ENCODE peak calls at places on chromosomes 2 and 18, in seven cellular contexts. One of them, this sample, is unnamed.

GRCh38 chr18:69002233-69002632 is 204.4 kb downstream of the CCDC102B start:
- DNase-seq in stomach: no peak
- DNase-seq in mammary epithelial cell: no peak
- DNase-seq in HCT116: peak; percentile 1
- DNase-seq in testis: peak; percentile 63
- DNase-seq in lower lobe of right lung: no peak
- DNase-seq in CD8-positive, alpha-beta T cell: no peak
- DNase-seq in this sample: no peak

GRCh38 chr2:233990261-233990798 is 60.2 kb upstream of the SPP2 start:
- DNase-seq in mammary epithelial cell: peak; percentile 73
- DNase-seq in testis: no peak
- DNase-seq in HCT116: no peak
- DNase-seq in lower lobe of right lung: no peak
- DNase-seq in CD8-positive, alpha-beta T cell: peak; percentile 64
- DNase-seq in stomach: peak; percentile 46
- DNase-seq in this sample: no peak

GRCh38 chr2:238702276-238702675 is 145.6 kb upstream of the TWIST2 start:
- DNase-seq in lower lobe of right lung: no peak
- DNase-seq in CD8-positive, alpha-beta T cell: no peak
- DNase-seq in mammary epithelial cell: no peak
- DNase-seq in stomach: no peak
- DNase-seq in testis: no peak
- DNase-seq in HCT116: no peak
- DNase-seq in this sample: no peak

GRCh38 chr2:79612999-79613398 is 100.1 kb downstream of the CTNNA2 start:
- DNase-seq in HCT116: no peak
- DNase-seq in stomach: no peak
- DNase-seq in mammary epithelial cell: no peak
- DNase-seq in lower lobe of right lung: no peak
- DNase-seq in CD8-positive, alpha-beta T cell: no peak
- DNase-seq in testis: no peak
- DNase-seq in this sample: no peak

GRCh38 chr18:77055429-77056310 is 76.9 kb downstream of the MBP start:
- DNase-seq in HCT116: no peak
- DNase-seq in mammary epithelial cell: no peak
- DNase-seq in lower lobe of right lung: peak; percentile 76
- DNase-seq in stomach: peak; percentile 43
- DNase-seq in CD8-positive, alpha-beta T cell: no peak
- DNase-seq in testis: no peak
- DNase-seq in this sample: peak; percentile 91

GRCh38 chr2:25373269-25373981 is 31.7 kb upstream of the DNMT3A start:
- DNase-seq in HCT116: no peak
- DNase-seq in testis: no peak
- DNase-seq in mammary epithelial cell: peak; percentile 13
- DNase-seq in lower lobe of right lung: peak; percentile 68
- DNase-seq in CD8-positive, alpha-beta T cell: no peak
- DNase-seq in stomach: peak; percentile 93
- DNase-seq in this sample: peak; percentile 47

GRCh38 chr2:192190474-192190873 is 4.3 kb downstream of the TMEFF2 start:
- DNase-seq in HCT116: peak; percentile 10
- DNase-seq in testis: no peak
- DNase-seq in stomach: no peak
- DNase-seq in lower lobe of right lung: no peak
- DNase-seq in mammary epithelial cell: no peak
- DNase-seq in CD8-positive, alpha-beta T cell: no peak
- DNase-seq in this sample: no peak

GRCh38 chr2:99881901-99882591 is 260.3 kb downstream of the AFF3 start:
- DNase-seq in mammary epithelial cell: peak; percentile 36
- DNase-seq in testis: peak; percentile 49
- DNase-seq in lower lobe of right lung: no peak
- DNase-seq in stomach: no peak
- DNase-seq in CD8-positive, alpha-beta T cell: no peak
- DNase-seq in HCT116: no peak
- DNase-seq in this sample: peak; percentile 20

GRCh38 chr2:170271340-170271739 is 93.4 kb downstream of the MYO3B start:
- DNase-seq in mammary epithelial cell: no peak
- DNase-seq in testis: peak; percentile 55
- DNase-seq in stomach: no peak
- DNase-seq in HCT116: no peak
- DNase-seq in CD8-positive, alpha-beta T cell: no peak
- DNase-seq in lower lobe of right lung: no peak
- DNase-seq in this sample: no peak

GRCh38 chr18:4125246-4125938 is 329.7 kb downstream of the DLGAP1 start:
- DNase-seq in stomach: no peak
- DNase-seq in HCT116: no peak
- DNase-seq in CD8-positive, alpha-beta T cell: no peak
- DNase-seq in testis: no peak
- DNase-seq in lower lobe of right lung: no peak
- DNase-seq in mammary epithelial cell: no peak
- DNase-seq in this sample: no peak

GRCh38 chr18:24054130-24054529 is 39.6 kb downstream of the TTC39C start:
- DNase-seq in CD8-positive, alpha-beta T cell: no peak
- DNase-seq in mammary epithelial cell: peak; percentile 97
- DNase-seq in stomach: no peak
- DNase-seq in HCT116: no peak
- DNase-seq in lower lobe of right lung: no peak
- DNase-seq in testis: no peak
- DNase-seq in this sample: no peak

GRCh38 chr2:191935247-191935646 is 88.4 kb upstream of the CAVIN2 start:
- DNase-seq in HCT116: no peak
- DNase-seq in stomach: no peak
- DNase-seq in lower lobe of right lung: peak; percentile 56
- DNase-seq in testis: no peak
- DNase-seq in mammary epithelial cell: no peak
- DNase-seq in CD8-positive, alpha-beta T cell: no peak
- DNase-seq in this sample: no peak

GRCh38 chr2:25673170-25674002 is at the start of gene DTNB:
- DNase-seq in CD8-positive, alpha-beta T cell: peak; percentile 76
- DNase-seq in testis: peak; percentile 79
- DNase-seq in stomach: peak; percentile 86
- DNase-seq in mammary epithelial cell: peak; percentile 89
- DNase-seq in lower lobe of right lung: peak; percentile 86
- DNase-seq in HCT116: no peak
- DNase-seq in this sample: peak; percentile 95

GRCh38 chr2:225416616-225417367 is 17.3 kb downstream of the NYAP2 start:
- DNase-seq in CD8-positive, alpha-beta T cell: no peak
- DNase-seq in testis: no peak
- DNase-seq in mammary epithelial cell: no peak
- DNase-seq in HCT116: no peak
- DNase-seq in lower lobe of right lung: no peak
- DNase-seq in stomach: no peak
- DNase-seq in this sample: no peak

GRCh38 chr2:28172114-28172898 is 220.4 kb upstream of the FOSL2 start:
- DNase-seq in HCT116: no peak
- DNase-seq in stomach: no peak
- DNase-seq in lower lobe of right lung: no peak
- DNase-seq in mammary epithelial cell: peak; percentile 98
- DNase-seq in testis: no peak
- DNase-seq in CD8-positive, alpha-beta T cell: no peak
- DNase-seq in this sample: no peak

GRCh38 chr2:64609229-64609994 is 44.3 kb downstream of the SERTAD2 start:
- DNase-seq in stomach: peak; percentile 70
- DNase-seq in HCT116: no peak
- DNase-seq in CD8-positive, alpha-beta T cell: peak; percentile 57
- DNase-seq in lower lobe of right lung: peak; percentile 80
- DNase-seq in testis: peak; percentile 65
- DNase-seq in mammary epithelial cell: no peak
- DNase-seq in this sample: peak; percentile 64
- TF ChIP-seq CTCF in stomach: no peak
- TF ChIP-seq CTCF in HCT116: no peak
- TF ChIP-seq CTCF in CD8-positive, alpha-beta T cell: peak; percentile 23
- TF ChIP-seq CTCF in lower lobe of right lung: peak; percentile 23
- TF ChIP-seq CTCF in testis: peak; percentile 71
- TF ChIP-seq CTCF in mammary epithelial cell: no peak
- TF ChIP-seq CTCF in this sample: peak; percentile 31

GRCh38 chr2:105795575-105795934 is 50.8 kb downstream of the NCK2 start:
- DNase-seq in lower lobe of right lung: no peak
- DNase-seq in mammary epithelial cell: no peak
- DNase-seq in HCT116: no peak
- DNase-seq in stomach: no peak
- DNase-seq in CD8-positive, alpha-beta T cell: no peak
- DNase-seq in testis: no peak
- DNase-seq in this sample: no peak

GRCh38 chr2:105797298-105797819 is 52.6 kb downstream of the NCK2 start:
- DNase-seq in HCT116: no peak
- DNase-seq in mammary epithelial cell: peak; percentile 55
- DNase-seq in stomach: no peak
- DNase-seq in testis: no peak
- DNase-seq in CD8-positive, alpha-beta T cell: peak; percentile 42
- DNase-seq in lower lobe of right lung: no peak
- DNase-seq in this sample: no peak

GRCh38 chr2:105794926-105795574 is 50.3 kb downstream of the NCK2 start:
- DNase-seq in CD8-positive, alpha-beta T cell: no peak
- DNase-seq in stomach: no peak
- DNase-seq in lower lobe of right lung: no peak
- DNase-seq in HCT116: no peak
- DNase-seq in testis: no peak
- DNase-seq in mammary epithelial cell: no peak
- DNase-seq in this sample: no peak

GRCh38 chr2:105796791-105797190 is 52.1 kb downstream of the NCK2 start:
- DNase-seq in lower lobe of right lung: no peak
- DNase-seq in testis: no peak
- DNase-seq in mammary epithelial cell: peak; percentile 51
- DNase-seq in HCT116: no peak
- DNase-seq in CD8-positive, alpha-beta T cell: no peak
- DNase-seq in stomach: no peak
- DNase-seq in this sample: no peak

DNA sequence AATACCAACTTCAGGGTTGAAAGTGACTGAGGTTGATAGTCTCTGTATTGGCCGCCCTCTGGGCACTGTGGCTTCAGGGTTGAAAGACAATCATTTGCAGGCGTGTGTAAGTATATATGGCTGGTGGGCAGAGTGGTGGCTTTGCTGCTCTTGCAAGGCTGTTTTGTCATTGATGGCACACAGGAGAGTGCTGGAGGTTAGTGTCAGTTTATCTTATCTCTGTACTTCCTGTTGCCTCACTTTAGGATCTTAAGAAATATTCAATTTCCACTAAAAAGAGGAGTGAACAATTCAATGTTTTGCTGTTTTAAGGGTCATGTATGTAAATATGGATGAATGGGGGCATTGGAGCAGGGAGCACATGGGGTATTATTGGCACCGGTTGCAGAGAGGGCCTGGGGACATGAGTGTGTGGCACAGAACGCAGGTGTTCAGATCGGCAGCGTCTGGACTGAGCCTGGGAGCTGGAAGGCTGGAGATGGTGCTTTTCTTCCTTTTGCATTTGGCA is 51.5 kb downstream of the NCK2 start:
- DNase-seq in CD8-positive, alpha-beta T cell: peak; percentile 56
- DNase-seq in lower lobe of right lung: no peak
- DNase-seq in HCT116: no peak
- DNase-seq in mammary epithelial cell: no peak
- DNase-seq in stomach: no peak
- DNase-seq in testis: no peak
- DNase-seq in this sample: no peak
- H3K4me3 ChIP-seq in CD8-positive, alpha-beta T cell: peak overlapping the region; percentile 14
- H3K4me3 ChIP-seq in lower lobe of right lung: no peak overlapping the region
- H3K4me3 ChIP-seq in HCT116: no peak overlapping the region
- H3K4me3 ChIP-seq in mammary epithelial cell: no peak overlapping the region
- H3K4me3 ChIP-seq in stomach: no peak overlapping the region
- H3K4me3 ChIP-seq in testis: no peak overlapping the region
- H3K4me3 ChIP-seq in this sample: no peak overlapping the region

DNA sequence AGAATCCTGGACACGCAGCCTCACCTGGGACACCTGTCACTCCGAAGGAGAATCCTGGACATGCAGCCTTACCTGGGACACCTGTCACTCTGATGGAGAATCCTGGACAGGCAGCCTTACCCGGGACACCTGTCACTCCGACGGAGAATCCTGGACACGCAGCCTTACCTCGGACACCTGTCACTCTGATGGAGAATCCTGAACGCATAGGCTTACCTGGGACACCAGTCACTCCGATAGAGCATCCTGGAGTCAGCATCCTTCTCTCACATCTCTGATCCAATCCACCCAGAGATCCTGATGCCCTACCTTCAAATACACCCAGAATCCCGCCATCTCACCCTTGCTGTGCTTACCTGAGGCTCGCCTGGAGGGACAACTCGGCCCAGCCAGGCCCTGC is 154.9 kb downstream of the NDUFA10 start:
- DNase-seq in CD8-positive, alpha-beta T cell: no peak
- DNase-seq in HCT116: no peak
- DNase-seq in lower lobe of right lung: no peak
- DNase-seq in mammary epithelial cell: no peak
- DNase-seq in testis: no peak
- DNase-seq in stomach: no peak
- DNase-seq in this sample: no peak
- H3K9me3 ChIP-seq in CD8-positive, alpha-beta T cell: no peaks in the 10 kb centered on the region
- H3K9me3 ChIP-seq in HCT116: no peaks in the 10 kb centered on the region
- H3K9me3 ChIP-seq in lower lobe of right lung: no peaks in the 10 kb centered on the region
- H3K9me3 ChIP-seq in mammary epithelial cell: peaks cover 34% of the 10 kb centered on the region
- H3K9me3 ChIP-seq in testis: no peaks in the 10 kb centered on the region
- H3K9me3 ChIP-seq in stomach: no peaks in the 10 kb centered on the region
- H3K9me3 ChIP-seq in this sample: no peaks in the 10 kb centered on the region

GRCh38 chr2:13193075-13193474 is 476.3 kb downstream of the TRIB2 start:
- DNase-seq in lower lobe of right lung: no peak
- DNase-seq in HCT116: no peak
- DNase-seq in stomach: no peak
- DNase-seq in mammary epithelial cell: no peak
- DNase-seq in testis: peak; percentile 79
- DNase-seq in CD8-positive, alpha-beta T cell: no peak
- DNase-seq in this sample: no peak

GRCh38 chr2:13195270-13195669 is 478.5 kb downstream of the TRIB2 start:
- DNase-seq in CD8-positive, alpha-beta T cell: no peak
- DNase-seq in HCT116: no peak
- DNase-seq in testis: no peak
- DNase-seq in mammary epithelial cell: no peak
- DNase-seq in lower lobe of right lung: no peak
- DNase-seq in stomach: no peak
- DNase-seq in this sample: no peak

DNA sequence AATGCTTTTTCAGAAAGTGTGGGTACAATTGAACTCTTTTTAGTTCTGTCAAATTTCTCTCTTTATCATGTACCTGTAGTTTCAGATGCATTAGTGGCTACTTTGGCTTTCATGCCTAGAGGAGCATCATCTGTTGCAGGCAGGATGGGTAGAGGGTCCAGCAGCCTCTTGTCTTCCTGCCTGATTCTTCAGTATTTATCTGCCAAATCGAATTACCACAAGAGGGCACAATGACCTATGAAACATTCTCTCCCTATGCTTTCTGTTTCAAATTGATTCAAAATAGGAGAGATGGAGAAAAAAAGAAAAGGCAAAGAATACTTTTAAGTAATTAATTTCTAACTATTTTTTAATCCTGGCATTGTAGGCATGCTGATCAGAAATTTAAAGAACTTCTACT is 477.2 kb downstream of the TRIB2 start:
- DNase-seq in testis: no peak
- DNase-seq in HCT116: no peak
- DNase-seq in mammary epithelial cell: peak; percentile 5
- DNase-seq in stomach: no peak
- DNase-seq in CD8-positive, alpha-beta T cell: no peak
- DNase-seq in lower lobe of right lung: no peak
- DNase-seq in this sample: no peak
- TF ChIP-seq CTCF in testis: no peak
- TF ChIP-seq CTCF in HCT116: no peak
- TF ChIP-seq CTCF in mammary epithelial cell: peak; percentile 53
- TF ChIP-seq CTCF in stomach: no peak
- TF ChIP-seq CTCF in CD8-positive, alpha-beta T cell: no peak
- TF ChIP-seq CTCF in lower lobe of right lung: peak; percentile 18
- TF ChIP-seq CTCF in this sample: no peak

This sample was measured in left lung.